ENCODE peak calls at places on chromosomes 12 and 14, in four cellular contexts. N is ovary, U is SK-N-SH, S is suprapubic skin. F is an unnamed sample. For H3K27me3, the result is how much of the 10 kb centered on the place peaks cover.

GRCh38 chr14:34858765-34859164 is 16.4 kb downstream of the BAZ1A start:
- DNase-seq in N (no peak), U (no peak), S (no peak), F (no peak)

GRCh38 chr14:24032727-24033418 is 18.9 kb upstream of the CARMIL3 start:
- DNase-seq in N (no peak), U (no peak), S (no peak), F (no peak)

GRCh38 chr12:105954891-105955607 is 183.7 kb downstream of the NUAK1 start:
- DNase-seq in N (no peak), U (no peak), S (no peak), F (no peak)

GRCh38 chr12:47821346-47821706 is 1.6 kb upstream of the HDAC7 start:
- DNase-seq in N (no peak), U (no peak), S (no peak), F (no peak)

GRCh38 chr12:96989916-96990315 is 82.9 kb downstream of the NEDD1 start:
- DNase-seq in N (no peak), U (no peak), S (no peak), F (no peak)

GRCh38 chr14:97299661-97300060 is 502.5 kb downstream of the VRK1 start:
- DNase-seq in N (no peak), U (no peak), S (no peak), F (no peak)

GRCh38 chr14:35821546-35822411 is 4.4 kb upstream of the BRMS1L start:
- DNase-seq in N (no peak), U (peak), S (no peak), F (no peak)

GRCh38 chr12:92041742-92042141 is 103.9 kb downstream of the BTG1 start:
- DNase-seq in N (no peak), U (no peak), S (no peak), F (no peak)

GRCh38 chr14:51491036-51491545 is 160.6 kb upstream of the FRMD6 start:
- DNase-seq in N (no peak), U (no peak), S (no peak), F (no peak)
- H3K27me3 ChIP-seq in N (under half), U (under half), S (under half), F (under half)

DNA sequence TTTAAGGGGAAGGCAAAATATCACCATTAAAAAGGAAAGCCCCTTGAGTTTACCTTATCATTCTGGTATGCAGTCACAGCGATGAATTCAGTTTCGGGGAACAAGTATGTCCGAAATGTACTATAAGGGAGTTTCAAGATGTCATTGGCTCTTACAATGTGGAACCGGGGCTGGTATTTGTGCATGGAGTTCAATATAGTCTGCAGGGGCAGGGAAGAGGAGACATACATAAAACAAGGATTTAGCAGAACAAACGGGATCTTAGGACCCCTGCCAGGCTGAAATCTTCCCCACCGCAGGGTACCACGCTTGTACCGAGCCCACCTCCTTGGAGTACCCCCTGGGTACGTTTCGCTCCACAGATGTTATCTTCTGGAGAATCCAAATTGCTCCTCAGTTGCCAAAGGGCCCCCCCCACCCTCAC is 4.5 kb downstream of the TBX3 start:
- DNase-seq in N (no peak), U (no peak), S (no peak), F (no peak)
- H3K4me3 ChIP-seq in N (peak), U (peak), S (peak), F (no peak)

GRCh38 chr12:120528861-120529525 is at the start of gene COQ5:
- DNase-seq in N (peak), U (peak), S (peak), F (peak)

GRCh38 chr12:120532701-120533238 is 1.4 kb upstream of the RNF10 start:
- DNase-seq in N (no peak), U (no peak), S (no peak), F (no peak)

GRCh38 chr12:120534703-120535655 is 823 bp downstream of the RNF10 start:
- DNase-seq in N (peak), U (peak), S (no peak), F (no peak)

GRCh38 chr12:120534203-120534702 is at the start of gene RNF10:
- DNase-seq in N (peak), U (peak), S (peak), F (no peak)

DNA sequence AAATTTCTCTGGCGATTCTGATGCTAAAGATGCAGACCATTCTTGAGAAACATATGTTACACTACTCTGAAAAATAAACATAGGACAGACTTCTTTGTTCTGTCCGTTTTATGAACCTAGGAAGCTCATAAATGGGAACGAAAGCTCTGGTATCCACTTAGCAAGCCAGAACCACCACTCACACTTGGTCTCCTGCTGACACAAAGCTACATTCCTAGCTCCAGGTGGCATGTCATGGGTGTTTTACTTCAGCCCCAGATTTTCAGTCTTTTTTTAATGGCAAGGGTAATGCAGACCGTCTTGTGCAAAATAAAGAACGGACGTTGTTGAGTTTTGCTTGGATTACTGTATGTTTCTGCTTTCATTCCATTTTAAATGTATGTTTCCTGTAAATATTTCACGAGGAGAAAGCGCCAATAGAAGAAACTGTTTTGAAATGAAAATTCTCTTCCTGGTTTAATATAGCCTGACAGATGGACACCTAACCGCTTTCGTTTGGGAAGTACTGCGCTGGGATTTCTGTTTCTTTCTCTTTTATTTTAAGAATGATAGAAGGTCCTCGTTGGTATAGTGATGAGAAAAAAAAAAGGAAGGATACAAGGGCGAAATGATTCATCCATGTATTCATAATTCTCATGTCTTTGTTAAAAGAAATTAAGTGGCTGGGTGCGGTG is 820 bp upstream of the COQ5 start:
- DNase-seq in N (no peak), U (peak), S (no peak), F (no peak)
- TF ChIP-seq CTCF in N (no peak), U (no peak), S (no peak), F (no peak)

GRCh38 chr14:60487211-60487610 is 1.3 kb upstream of the C14orf39 start:
- DNase-seq in N (no peak), U (no peak), S (no peak), F (no peak)
- H3K27me3 ChIP-seq in N (under half), U (under half), S (half or more), F (under half)

DNA sequence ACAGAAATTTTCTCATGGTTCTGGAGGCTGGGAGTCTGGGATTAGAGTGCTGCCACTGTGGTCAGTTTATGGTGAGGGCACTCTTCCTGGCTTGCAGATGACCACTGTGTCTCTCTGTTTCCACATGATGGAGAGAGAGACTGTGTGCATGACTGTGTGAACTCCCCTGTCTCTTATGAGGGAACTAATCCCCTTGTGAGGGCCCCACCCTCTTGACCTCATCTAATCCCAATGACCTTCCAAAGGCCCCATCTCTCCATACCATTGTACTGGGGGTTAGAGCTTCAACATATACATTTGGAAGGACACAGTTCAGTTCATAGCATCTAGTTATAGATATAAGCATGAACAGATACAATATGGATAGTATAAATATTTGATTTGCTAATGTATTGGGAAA is 31.7 kb downstream of the ANO6 start:
- DNase-seq in N (no peak), U (no peak), S (no peak), F (no peak)
- H3K4me3 ChIP-seq in N (no peak), U (no peak), S (no peak), F (no peak)

DNA sequence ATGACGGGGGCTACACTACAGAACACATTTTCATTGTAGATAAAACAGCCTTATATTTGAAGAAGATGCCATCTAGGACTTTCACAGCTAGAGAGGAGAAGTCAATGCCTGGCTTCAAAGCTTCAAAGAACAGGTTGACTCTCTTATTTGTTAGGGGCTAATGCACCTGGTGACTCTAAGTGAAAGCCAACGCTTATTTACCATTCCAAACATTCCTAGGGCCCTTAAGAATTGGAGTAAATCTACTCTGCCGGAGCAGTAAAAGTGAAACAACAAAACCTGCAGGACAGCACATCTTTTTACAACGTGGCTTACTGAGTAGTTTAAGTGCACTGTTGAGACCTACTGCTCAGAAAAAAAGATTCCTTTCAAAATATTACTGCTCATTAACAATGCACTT is 487.2 kb upstream of the SOX5 start:
- DNase-seq in N (no peak), U (no peak), S (no peak), F (no peak)
- TF ChIP-seq CTCF in N (no peak), U (no peak), S (no peak), F (no peak)

DNA sequence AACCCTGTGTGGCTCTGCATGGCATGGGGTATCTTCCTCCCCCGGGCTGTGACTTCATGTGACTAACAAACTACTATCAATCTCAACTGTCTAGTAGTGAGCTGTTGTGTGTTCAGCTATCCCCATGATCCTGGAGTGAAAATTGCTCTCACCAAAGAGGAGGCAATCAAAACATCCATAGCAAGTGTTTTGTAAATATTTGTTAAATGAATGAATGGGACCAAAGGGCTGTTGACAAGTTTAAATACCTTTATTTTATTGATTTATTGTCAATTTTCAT is 138.1 kb upstream of the CPM start:
- DNase-seq in N (no peak), U (no peak), S (no peak), F (no peak)
- H3K27me3 ChIP-seq in N (under half), U (under half), S (under half), F (under half)